ENCODE peak calls at places on chromosomes 2 and 18, in six cellular contexts. One of them, this sample, is unnamed.

GRCh38 chr2:119929537-119929936 is 83.3 kb upstream of the EPB41L5 start:
- DNase-seq in CMK: no peak
- DNase-seq in NCI-H2029 treated with DMSO at 0.1 percent for 48 hours: no peak
- DNase-seq in AG04450: no peak
- DNase-seq in AG08396: no peak
- DNase-seq in foreskin keratinocyte: no peak
- DNase-seq in this sample: no peak

GRCh38 chr2:162929571-162929970 is 91.0 kb upstream of the KCNH7 start:
- DNase-seq in NCI-H2029 treated with DMSO at 0.1 percent for 48 hours: no peak
- DNase-seq in CMK: no peak
- DNase-seq in AG04450: no peak
- DNase-seq in foreskin keratinocyte: peak
- DNase-seq in AG08396: no peak
- DNase-seq in this sample: no peak

GRCh38 chr2:145927398-145927951 is 1407.6 kb upstream of the ZEB2 start:
- DNase-seq in CMK: no peak
- DNase-seq in AG08396: no peak
- DNase-seq in NCI-H2029 treated with DMSO at 0.1 percent for 48 hours: no peak
- DNase-seq in foreskin keratinocyte: no peak
- DNase-seq in AG04450: no peak
- DNase-seq in this sample: no peak

GRCh38 chr2:7392076-7392787 is 475.0 kb downstream of the RNF144A start:
- DNase-seq in CMK: no peak
- DNase-seq in AG08396: no peak
- DNase-seq in NCI-H2029 treated with DMSO at 0.1 percent for 48 hours: peak
- DNase-seq in AG04450: no peak
- DNase-seq in foreskin keratinocyte: no peak
- DNase-seq in this sample: peak

GRCh38 chr2:228545749-228546148 is 364.3 kb upstream of the SPHKAP start:
- DNase-seq in AG08396: no peak
- DNase-seq in AG04450: no peak
- DNase-seq in NCI-H2029 treated with DMSO at 0.1 percent for 48 hours: no peak
- DNase-seq in foreskin keratinocyte: no peak
- DNase-seq in CMK: no peak
- DNase-seq in this sample: no peak

GRCh38 chr2:128536925-128537620 is 218.4 kb upstream of the HS6ST1 start:
- DNase-seq in foreskin keratinocyte: no peak
- DNase-seq in NCI-H2029 treated with DMSO at 0.1 percent for 48 hours: no peak
- DNase-seq in AG04450: peak
- DNase-seq in CMK: no peak
- DNase-seq in AG08396: peak
- DNase-seq in this sample: peak

GRCh38 chr18:63817441-63818051 is 42.3 kb downstream of the SERPINB7 start:
- DNase-seq in AG08396: peak
- DNase-seq in foreskin keratinocyte: no peak
- DNase-seq in NCI-H2029 treated with DMSO at 0.1 percent for 48 hours: no peak
- DNase-seq in AG04450: no peak
- DNase-seq in CMK: no peak
- DNase-seq in this sample: no peak

GRCh38 chr2:233457356-233457755 is 103.1 kb downstream of the DGKD start:
- DNase-seq in CMK: no peak
- DNase-seq in NCI-H2029 treated with DMSO at 0.1 percent for 48 hours: no peak
- DNase-seq in AG04450: no peak
- DNase-seq in AG08396: no peak
- DNase-seq in foreskin keratinocyte: no peak
- DNase-seq in this sample: no peak

GRCh38 chr2:22403748-22404147 is 981.2 kb upstream of the KLHL29 start:
- DNase-seq in CMK: no peak
- DNase-seq in NCI-H2029 treated with DMSO at 0.1 percent for 48 hours: no peak
- DNase-seq in foreskin keratinocyte: no peak
- DNase-seq in AG04450: no peak
- DNase-seq in AG08396: no peak
- DNase-seq in this sample: no peak

GRCh38 chr2:27583390-27583915 is 611 bp downstream of the ZNF512 start:
- DNase-seq in AG04450: no peak
- DNase-seq in foreskin keratinocyte: no peak
- DNase-seq in CMK: no peak
- DNase-seq in NCI-H2029 treated with DMSO at 0.1 percent for 48 hours: no peak
- DNase-seq in AG08396: no peak
- DNase-seq in this sample: no peak

GRCh38 chr2:68721482-68722071 is 13.0 kb upstream of the ARHGAP25 start:
- DNase-seq in AG08396: no peak
- DNase-seq in NCI-H2029 treated with DMSO at 0.1 percent for 48 hours: no peak
- DNase-seq in CMK: no peak
- DNase-seq in AG04450: no peak
- DNase-seq in foreskin keratinocyte: no peak
- DNase-seq in this sample: no peak

GRCh38 chr2:212730994-212731393 is 192.4 kb upstream of the ERBB4 start:
- DNase-seq in AG04450: no peak
- DNase-seq in foreskin keratinocyte: no peak
- DNase-seq in CMK: no peak
- DNase-seq in AG08396: no peak
- DNase-seq in NCI-H2029 treated with DMSO at 0.1 percent for 48 hours: no peak
- DNase-seq in this sample: no peak

GRCh38 chr2:150271952-150272351 is 215.5 kb downstream of the RND3 start:
- DNase-seq in AG04450: peak
- DNase-seq in AG08396: peak
- DNase-seq in CMK: no peak
- DNase-seq in NCI-H2029 treated with DMSO at 0.1 percent for 48 hours: no peak
- DNase-seq in foreskin keratinocyte: peak
- DNase-seq in this sample: peak

GRCh38 chr18:35756506-35757117 is 175.1 kb downstream of the GALNT1 start:
- DNase-seq in CMK: no peak
- DNase-seq in AG08396: peak
- DNase-seq in AG04450: peak
- DNase-seq in foreskin keratinocyte: no peak
- DNase-seq in NCI-H2029 treated with DMSO at 0.1 percent for 48 hours: peak
- DNase-seq in this sample: peak

GRCh38 chr2:40227200-40227599 is 224.7 kb downstream of the SLC8A1 start:
- DNase-seq in AG08396: no peak
- DNase-seq in NCI-H2029 treated with DMSO at 0.1 percent for 48 hours: no peak
- DNase-seq in CMK: no peak
- DNase-seq in AG04450: no peak
- DNase-seq in foreskin keratinocyte: no peak
- DNase-seq in this sample: no peak

GRCh38 chr2:113111823-113112287 is 15.5 kb upstream of the IL1RN start:
- DNase-seq in NCI-H2029 treated with DMSO at 0.1 percent for 48 hours: no peak
- DNase-seq in AG04450: no peak
- DNase-seq in CMK: no peak
- DNase-seq in AG08396: no peak
- DNase-seq in foreskin keratinocyte: no peak
- DNase-seq in this sample: peak

GRCh38 chr18:79507546-79508480 is 112.1 kb downstream of the NFATC1 start:
- DNase-seq in AG08396: peak
- DNase-seq in NCI-H2029 treated with DMSO at 0.1 percent for 48 hours: no peak
- DNase-seq in AG04450: no peak
- DNase-seq in CMK: no peak
- DNase-seq in foreskin keratinocyte: no peak
- DNase-seq in this sample: peak

GRCh38 chr2:164745012-164745797 is 96.4 kb downstream of the COBLL1 start:
- DNase-seq in CMK: no peak
- DNase-seq in AG04450: no peak
- DNase-seq in AG08396: no peak
- DNase-seq in foreskin keratinocyte: no peak
- DNase-seq in NCI-H2029 treated with DMSO at 0.1 percent for 48 hours: no peak
- DNase-seq in this sample: no peak

GRCh38 chr2:186307871-186308270 is 178.2 kb upstream of the ZC3H15 start:
- DNase-seq in foreskin keratinocyte: no peak
- DNase-seq in AG04450: no peak
- DNase-seq in NCI-H2029 treated with DMSO at 0.1 percent for 48 hours: no peak
- DNase-seq in AG08396: no peak
- DNase-seq in CMK: no peak
- DNase-seq in this sample: no peak

GRCh38 chr2:130391872-130392670 is 36.2 kb downstream of the PTPN18 start:
- DNase-seq in foreskin keratinocyte: no peak
- DNase-seq in AG08396: peak
- DNase-seq in AG04450: no peak
- DNase-seq in NCI-H2029 treated with DMSO at 0.1 percent for 48 hours: no peak
- DNase-seq in CMK: no peak
- DNase-seq in this sample: no peak